ENCODE peak calls at places on chromosomes 11 and 22, in seven cellular contexts. One of them, this sample, is unnamed.

GRCh38 chr11:40129276-40129675 is 1330.2 kb downstream of the LRRC4C start:
- DNase-seq in WERI-Rb-1: no peak
- DNase-seq in kidney: no peak
- DNase-seq in GM23338: peak; percentile 58
- DNase-seq in right atrium auricular region: no peak
- DNase-seq in transverse colon: no peak
- DNase-seq in A549: peak; percentile 9
- DNase-seq in this sample: no peak

GRCh38 chr11:129146196-129146595 is 45.9 kb downstream of the ARHGAP32 start:
- DNase-seq in right atrium auricular region: no peak
- DNase-seq in A549: no peak
- DNase-seq in transverse colon: no peak
- DNase-seq in WERI-Rb-1: no peak
- DNase-seq in kidney: no peak
- DNase-seq in GM23338: no peak
- DNase-seq in this sample: no peak

GRCh38 chr11:72641900-72642814 is 32.1 kb downstream of the PDE2A start:
- DNase-seq in WERI-Rb-1: peak; percentile 47
- DNase-seq in GM23338: peak; percentile 56
- DNase-seq in kidney: peak; percentile 83
- DNase-seq in transverse colon: peak; percentile 48
- DNase-seq in A549: peak; percentile 28
- DNase-seq in right atrium auricular region: no peak
- DNase-seq in this sample: no peak

GRCh38 chr22:50443801-50444625 is 30.8 kb downstream of the SBF1 start:
- DNase-seq in kidney: peak; percentile 82
- DNase-seq in WERI-Rb-1: no peak
- DNase-seq in GM23338: no peak
- DNase-seq in right atrium auricular region: no peak
- DNase-seq in A549: no peak
- DNase-seq in transverse colon: no peak
- DNase-seq in this sample: no peak

GRCh38 chr11:110829873-110830272 is 117.6 kb upstream of the ARHGAP20 start:
- DNase-seq in kidney: no peak
- DNase-seq in WERI-Rb-1: no peak
- DNase-seq in GM23338: no peak
- DNase-seq in transverse colon: no peak
- DNase-seq in right atrium auricular region: no peak
- DNase-seq in A549: no peak
- DNase-seq in this sample: no peak

GRCh38 chr22:42974223-42974622 is 40.7 kb downstream of the PACSIN2 start:
- DNase-seq in transverse colon: no peak
- DNase-seq in kidney: no peak
- DNase-seq in WERI-Rb-1: no peak
- DNase-seq in GM23338: no peak
- DNase-seq in A549: no peak
- DNase-seq in right atrium auricular region: no peak
- DNase-seq in this sample: no peak

GRCh38 chr22:47929073-47929472 is 1166.6 kb downstream of the TBC1D22A start:
- DNase-seq in transverse colon: no peak
- DNase-seq in GM23338: no peak
- DNase-seq in right atrium auricular region: no peak
- DNase-seq in WERI-Rb-1: no peak
- DNase-seq in kidney: no peak
- DNase-seq in A549: no peak
- DNase-seq in this sample: peak; percentile 46

GRCh38 chr11:86940122-86940777 is 14.9 kb downstream of the FZD4 start:
- DNase-seq in A549: no peak
- DNase-seq in GM23338: peak; percentile 40
- DNase-seq in right atrium auricular region: no peak
- DNase-seq in transverse colon: peak; percentile 26
- DNase-seq in kidney: no peak
- DNase-seq in WERI-Rb-1: no peak
- DNase-seq in this sample: no peak

GRCh38 chr11:12174145-12175143 is 64.1 kb downstream of the MICAL2 start:
- DNase-seq in kidney: no peak
- DNase-seq in WERI-Rb-1: no peak
- DNase-seq in right atrium auricular region: no peak
- DNase-seq in transverse colon: no peak
- DNase-seq in A549: no peak
- DNase-seq in GM23338: no peak
- DNase-seq in this sample: peak; percentile 46

GRCh38 chr22:25488244-25489020 is 76.0 kb upstream of the GRK3 start:
- DNase-seq in kidney: peak; percentile 85
- DNase-seq in transverse colon: peak; percentile 41
- DNase-seq in GM23338: no peak
- DNase-seq in right atrium auricular region: no peak
- DNase-seq in WERI-Rb-1: no peak
- DNase-seq in A549: peak; percentile 71
- DNase-seq in this sample: no peak

GRCh38 chr11:45925550-45925949 is 3.1 kb downstream of the LARGE2 start:
- DNase-seq in kidney: no peak
- DNase-seq in right atrium auricular region: no peak
- DNase-seq in A549: no peak
- DNase-seq in WERI-Rb-1: no peak
- DNase-seq in transverse colon: no peak
- DNase-seq in GM23338: no peak
- DNase-seq in this sample: no peak

GRCh38 chr11:73478737-73479347 is 102.6 kb downstream of the RELT start:
- DNase-seq in right atrium auricular region: no peak
- DNase-seq in WERI-Rb-1: no peak
- DNase-seq in GM23338: peak; percentile 81
- DNase-seq in transverse colon: no peak
- DNase-seq in kidney: no peak
- DNase-seq in A549: peak; percentile 51
- DNase-seq in this sample: no peak

GRCh38 chr11:37370817-37371216 is 772.8 kb upstream of the RAG2 start:
- DNase-seq in transverse colon: no peak
- DNase-seq in GM23338: no peak
- DNase-seq in right atrium auricular region: no peak
- DNase-seq in kidney: no peak
- DNase-seq in A549: no peak
- DNase-seq in WERI-Rb-1: no peak
- DNase-seq in this sample: no peak

GRCh38 chr11:87463486-87464102 is 425.9 kb downstream of the TMEM135 start:
- DNase-seq in A549: peak; percentile 51
- DNase-seq in kidney: no peak
- DNase-seq in right atrium auricular region: no peak
- DNase-seq in WERI-Rb-1: peak; percentile 50
- DNase-seq in transverse colon: no peak
- DNase-seq in GM23338: peak; percentile 82
- DNase-seq in this sample: no peak

GRCh38 chr11:71388637-71389235 is 59.5 kb downstream of the DHCR7 start:
- DNase-seq in kidney: no peak
- DNase-seq in right atrium auricular region: no peak
- DNase-seq in A549: no peak
- DNase-seq in GM23338: no peak
- DNase-seq in transverse colon: no peak
- DNase-seq in WERI-Rb-1: no peak
- DNase-seq in this sample: no peak

GRCh38 chr22:37880668-37881440 is 25.2 kb upstream of the MICALL1 start:
- DNase-seq in kidney: peak; percentile 12
- DNase-seq in GM23338: no peak
- DNase-seq in WERI-Rb-1: no peak
- DNase-seq in A549: no peak
- DNase-seq in transverse colon: no peak
- DNase-seq in right atrium auricular region: no peak
- DNase-seq in this sample: no peak

GRCh38 chr22:28047740-28048139 is 128.7 kb upstream of the PITPNB start:
- DNase-seq in transverse colon: no peak
- DNase-seq in GM23338: no peak
- DNase-seq in WERI-Rb-1: no peak
- DNase-seq in A549: no peak
- DNase-seq in kidney: no peak
- DNase-seq in right atrium auricular region: no peak
- DNase-seq in this sample: no peak

GRCh38 chr11:35144103-35144741 is 5.3 kb downstream of the CD44 start:
- DNase-seq in right atrium auricular region: no peak
- DNase-seq in kidney: no peak
- DNase-seq in transverse colon: peak; percentile 64
- DNase-seq in GM23338: no peak
- DNase-seq in A549: no peak
- DNase-seq in WERI-Rb-1: no peak
- DNase-seq in this sample: no peak

GRCh38 chr11:35146074-35146521 is 7.1 kb downstream of the CD44 start:
- DNase-seq in transverse colon: peak; percentile 50
- DNase-seq in GM23338: no peak
- DNase-seq in WERI-Rb-1: no peak
- DNase-seq in A549: no peak
- DNase-seq in kidney: no peak
- DNase-seq in right atrium auricular region: no peak
- DNase-seq in this sample: no peak

GRCh38 chr11:35145249-35145648 is 6.3 kb downstream of the CD44 start:
- DNase-seq in A549: no peak
- DNase-seq in GM23338: no peak
- DNase-seq in right atrium auricular region: no peak
- DNase-seq in WERI-Rb-1: no peak
- DNase-seq in transverse colon: peak; percentile 70
- DNase-seq in kidney: no peak
- DNase-seq in this sample: no peak

GRCh38 chr11:35143509-35144102 is 4.6 kb downstream of the CD44 start:
- DNase-seq in right atrium auricular region: no peak
- DNase-seq in kidney: no peak
- DNase-seq in A549: no peak
- DNase-seq in WERI-Rb-1: no peak
- DNase-seq in GM23338: no peak
- DNase-seq in transverse colon: no peak
- DNase-seq in this sample: no peak

GRCh38 chr11:35144811-35145210 is 5.8 kb downstream of the CD44 start:
- DNase-seq in GM23338: no peak
- DNase-seq in kidney: no peak
- DNase-seq in transverse colon: no peak
- DNase-seq in WERI-Rb-1: no peak
- DNase-seq in A549: no peak
- DNase-seq in right atrium auricular region: no peak
- DNase-seq in this sample: no peak
- H3K4me3 ChIP-seq in GM23338: no peak overlapping the region
- H3K4me3 ChIP-seq in kidney: no peak overlapping the region
- H3K4me3 ChIP-seq in transverse colon: no peak overlapping the region
- H3K4me3 ChIP-seq in WERI-Rb-1: no peak overlapping the region
- H3K4me3 ChIP-seq in A549: no peak overlapping the region
- H3K4me3 ChIP-seq in right atrium auricular region: no peak overlapping the region
- H3K4me3 ChIP-seq in this sample: peak overlapping the region; percentile 12

GRCh38 chr11:96704847-96705246 is 315.0 kb downstream of the JRKL start:
- DNase-seq in A549: no peak
- DNase-seq in right atrium auricular region: no peak
- DNase-seq in WERI-Rb-1: no peak
- DNase-seq in GM23338: peak; percentile 40
- DNase-seq in transverse colon: no peak
- DNase-seq in kidney: no peak
- DNase-seq in this sample: no peak
- H3K4me3 ChIP-seq in A549: no peak overlapping the region
- H3K4me3 ChIP-seq in right atrium auricular region: no peak overlapping the region
- H3K4me3 ChIP-seq in WERI-Rb-1: no peak overlapping the region
- H3K4me3 ChIP-seq in GM23338: no peak overlapping the region
- H3K4me3 ChIP-seq in transverse colon: no peak overlapping the region
- H3K4me3 ChIP-seq in kidney: no peak overlapping the region
- H3K4me3 ChIP-seq in this sample: no peak overlapping the region

GRCh38 chr22:46774456-46775363 is 12.3 kb downstream of the TBC1D22A start:
- DNase-seq in transverse colon: no peak
- DNase-seq in kidney: peak; percentile 66
- DNase-seq in WERI-Rb-1: no peak
- DNase-seq in A549: no peak
- DNase-seq in GM23338: no peak
- DNase-seq in right atrium auricular region: no peak
- DNase-seq in this sample: no peak
- H3K4me3 ChIP-seq in transverse colon: no peak overlapping the region
- H3K4me3 ChIP-seq in kidney: no peak overlapping the region
- H3K4me3 ChIP-seq in WERI-Rb-1: no peak overlapping the region
- H3K4me3 ChIP-seq in A549: peak overlapping the region; percentile 30
- H3K4me3 ChIP-seq in GM23338: no peak overlapping the region
- H3K4me3 ChIP-seq in right atrium auricular region: no peak overlapping the region
- H3K4me3 ChIP-seq in this sample: no peak overlapping the region

GRCh38 chr22:41844036-41844435 is 11.1 kb downstream of the SREBF2 start:
- DNase-seq in WERI-Rb-1: no peak
- DNase-seq in transverse colon: no peak
- DNase-seq in A549: no peak
- DNase-seq in kidney: no peak
- DNase-seq in GM23338: no peak
- DNase-seq in right atrium auricular region: no peak
- DNase-seq in this sample: no peak

GRCh38 chr22:41838842-41839618 is 6.1 kb downstream of the SREBF2 start:
- DNase-seq in kidney: no peak
- DNase-seq in transverse colon: no peak
- DNase-seq in GM23338: no peak
- DNase-seq in WERI-Rb-1: no peak
- DNase-seq in A549: no peak
- DNase-seq in right atrium auricular region: no peak
- DNase-seq in this sample: no peak

GRCh38 chr22:41842996-41843970 is 10.4 kb downstream of the SREBF2 start:
- DNase-seq in right atrium auricular region: no peak
- DNase-seq in GM23338: no peak
- DNase-seq in WERI-Rb-1: no peak
- DNase-seq in A549: no peak
- DNase-seq in kidney: no peak
- DNase-seq in transverse colon: no peak
- DNase-seq in this sample: no peak

GRCh38 chr22:41840216-41840615 is 7.3 kb downstream of the SREBF2 start:
- DNase-seq in GM23338: no peak
- DNase-seq in WERI-Rb-1: no peak
- DNase-seq in kidney: no peak
- DNase-seq in A549: no peak
- DNase-seq in transverse colon: no peak
- DNase-seq in right atrium auricular region: no peak
- DNase-seq in this sample: no peak

DNA sequence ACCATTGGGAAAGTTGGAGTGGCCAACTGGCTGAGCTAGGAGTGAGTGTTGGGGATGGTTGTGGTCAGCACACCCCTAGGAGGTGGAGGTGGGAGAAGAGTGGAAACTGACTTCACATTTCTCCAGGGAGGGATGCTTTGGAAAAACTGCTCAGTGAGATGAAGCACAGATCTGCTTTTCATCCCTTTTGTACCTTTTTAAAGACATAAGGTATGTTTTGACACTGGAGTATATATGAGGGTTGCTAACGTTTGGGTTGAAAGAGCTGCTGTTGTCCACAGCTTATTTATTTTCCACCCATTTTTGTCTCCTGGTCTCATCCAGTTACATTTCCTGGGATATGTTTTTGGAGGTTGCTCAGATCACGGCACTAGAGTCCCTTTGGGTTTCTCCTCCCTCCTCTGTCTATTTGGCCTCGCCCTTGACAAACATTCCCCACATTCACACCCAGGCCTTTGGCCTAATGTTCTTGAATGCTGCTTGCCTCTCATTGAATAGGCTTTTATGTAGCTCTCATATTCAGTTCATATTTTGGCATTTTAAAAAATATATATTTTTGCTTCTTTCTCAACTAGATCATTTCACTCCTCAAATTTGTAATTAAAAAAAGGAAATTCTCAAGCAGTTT is 8.3 kb downstream of the SREBF2 start:
- DNase-seq in kidney: no peak
- DNase-seq in right atrium auricular region: no peak
- DNase-seq in WERI-Rb-1: no peak
- DNase-seq in A549: peak; percentile 65
- DNase-seq in GM23338: no peak
- DNase-seq in transverse colon: peak; percentile 52
- DNase-seq in this sample: no peak
- H3K4me3 ChIP-seq in kidney: no peak overlapping the region
- H3K4me3 ChIP-seq in right atrium auricular region: no peak overlapping the region
- H3K4me3 ChIP-seq in WERI-Rb-1: no peak overlapping the region
- H3K4me3 ChIP-seq in A549: no peak overlapping the region
- H3K4me3 ChIP-seq in GM23338: no peak overlapping the region
- H3K4me3 ChIP-seq in transverse colon: no peak overlapping the region
- H3K4me3 ChIP-seq in this sample: no peak overlapping the region